ENCODE peak calls at places on chromosomes 2 and 18, in six cellular contexts. One of them, this sample, is unnamed.

GRCh38 chr2:169808211-169808610 is 9.5 kb downstream of the SSB start:
- DNase-seq in hepatocyte: no peak
- DNase-seq in T-helper 2 cell: no peak
- DNase-seq in astrocyte of the spinal cord: peak; percentile 57
- DNase-seq in caudate nucleus: no peak
- DNase-seq in brain microvascular endothelial cell: peak; percentile 20
- DNase-seq in this sample: no peak

GRCh38 chr2:190280565-190281330 is 38.9 kb downstream of the HIBCH start:
- DNase-seq in hepatocyte: no peak
- DNase-seq in T-helper 2 cell: no peak
- DNase-seq in astrocyte of the spinal cord: no peak
- DNase-seq in caudate nucleus: no peak
- DNase-seq in brain microvascular endothelial cell: no peak
- DNase-seq in this sample: no peak

GRCh38 chr2:238928520-238929241 is 80.8 kb downstream of the TWIST2 start:
- DNase-seq in hepatocyte: no peak
- DNase-seq in T-helper 2 cell: no peak
- DNase-seq in astrocyte of the spinal cord: no peak
- DNase-seq in caudate nucleus: no peak
- DNase-seq in brain microvascular endothelial cell: no peak
- DNase-seq in this sample: no peak

GRCh38 chr2:176613358-176614032 is 344.3 kb downstream of the MTX2 start:
- DNase-seq in hepatocyte: peak; percentile 62
- DNase-seq in T-helper 2 cell: no peak
- DNase-seq in astrocyte of the spinal cord: peak; percentile 22
- DNase-seq in caudate nucleus: no peak
- DNase-seq in brain microvascular endothelial cell: no peak
- DNase-seq in this sample: no peak

GRCh38 chr18:47175283-47175894 is 775 bp downstream of the IER3IP1 start:
- DNase-seq in hepatocyte: no peak
- DNase-seq in T-helper 2 cell: peak; percentile 21
- DNase-seq in astrocyte of the spinal cord: no peak
- DNase-seq in caudate nucleus: no peak
- DNase-seq in brain microvascular endothelial cell: no peak
- DNase-seq in this sample: no peak

GRCh38 chr2:85915606-85916303 is 27.0 kb upstream of the ST3GAL5 start:
- DNase-seq in hepatocyte: no peak
- DNase-seq in T-helper 2 cell: no peak
- DNase-seq in astrocyte of the spinal cord: no peak
- DNase-seq in caudate nucleus: no peak
- DNase-seq in brain microvascular endothelial cell: no peak
- DNase-seq in this sample: no peak

GRCh38 chr2:36696533-36696932 is at the start of gene VIT:
- DNase-seq in hepatocyte: no peak
- DNase-seq in T-helper 2 cell: no peak
- DNase-seq in astrocyte of the spinal cord: no peak
- DNase-seq in caudate nucleus: no peak
- DNase-seq in brain microvascular endothelial cell: no peak
- DNase-seq in this sample: no peak

GRCh38 chr2:183028108-183028507 is 10.1 kb downstream of the NCKAP1 start:
- DNase-seq in hepatocyte: no peak
- DNase-seq in T-helper 2 cell: no peak
- DNase-seq in astrocyte of the spinal cord: no peak
- DNase-seq in caudate nucleus: no peak
- DNase-seq in brain microvascular endothelial cell: no peak
- DNase-seq in this sample: no peak

GRCh38 chr2:26516246-26516645 is 38.3 kb upstream of the OTOF start:
- DNase-seq in hepatocyte: no peak
- DNase-seq in T-helper 2 cell: no peak
- DNase-seq in astrocyte of the spinal cord: no peak
- DNase-seq in caudate nucleus: no peak
- DNase-seq in brain microvascular endothelial cell: no peak
- DNase-seq in this sample: no peak

GRCh38 chr2:199460101-199460671 is 2.4 kb upstream of the SATB2 start:
- DNase-seq in hepatocyte: no peak
- DNase-seq in T-helper 2 cell: no peak
- DNase-seq in astrocyte of the spinal cord: peak; percentile 65
- DNase-seq in caudate nucleus: no peak
- DNase-seq in brain microvascular endothelial cell: no peak
- DNase-seq in this sample: no peak

GRCh38 chr2:173090973-173091660 is 15.5 kb downstream of the MAP3K20 start:
- DNase-seq in hepatocyte: no peak
- DNase-seq in T-helper 2 cell: no peak
- DNase-seq in astrocyte of the spinal cord: no peak
- DNase-seq in caudate nucleus: no peak
- DNase-seq in brain microvascular endothelial cell: no peak
- DNase-seq in this sample: no peak